ENCODE peak calls at places on chromosomes 11 and 22, in four cellular contexts. One of them, this sample, is unnamed.

GRCh38 chr11:36214976-36215687 is 74.1 kb downstream of the COMMD9 start:
- DNase-seq in CD4-positive, CD25-positive, alpha-beta regulatory T cell: no peak
- DNase-seq in mesothelial cell of epicardium: no peak
- DNase-seq in BE2C: no peak
- DNase-seq in this sample: no peak

GRCh38 chr22:28783786-28784671 is 11.5 kb downstream of the CCDC117 start:
- DNase-seq in CD4-positive, CD25-positive, alpha-beta regulatory T cell: no peak
- DNase-seq in mesothelial cell of epicardium: no peak
- DNase-seq in BE2C: no peak
- DNase-seq in this sample: no peak

GRCh38 chr11:43983221-43983795 is 40.9 kb downstream of the C11orf96 start:
- DNase-seq in CD4-positive, CD25-positive, alpha-beta regulatory T cell: no peak
- DNase-seq in mesothelial cell of epicardium: no peak
- DNase-seq in BE2C: no peak
- DNase-seq in this sample: no peak

GRCh38 chr22:32660292-32660691 is 141.2 kb upstream of the TIMP3 start:
- DNase-seq in CD4-positive, CD25-positive, alpha-beta regulatory T cell: peak; percentile 30
- DNase-seq in mesothelial cell of epicardium: peak; percentile 76
- DNase-seq in BE2C: peak; percentile 72
- DNase-seq in this sample: peak; percentile 28

GRCh38 chr22:20469110-20469855 is 26.3 kb downstream of the KLHL22 start:
- DNase-seq in CD4-positive, CD25-positive, alpha-beta regulatory T cell: no peak
- DNase-seq in mesothelial cell of epicardium: no peak
- DNase-seq in BE2C: no peak
- DNase-seq in this sample: no peak

GRCh38 chr11:35352107-35352888 is 67.1 kb downstream of the SLC1A2 start:
- DNase-seq in CD4-positive, CD25-positive, alpha-beta regulatory T cell: no peak
- DNase-seq in mesothelial cell of epicardium: no peak
- DNase-seq in BE2C: no peak
- DNase-seq in this sample: no peak

GRCh38 chr11:1304376-1304775 is 5.1 kb downstream of the TOLLIP start:
- DNase-seq in CD4-positive, CD25-positive, alpha-beta regulatory T cell: no peak
- DNase-seq in mesothelial cell of epicardium: peak; percentile 34
- DNase-seq in BE2C: no peak
- DNase-seq in this sample: no peak

GRCh38 chr11:70608568-70609314 is 210.4 kb downstream of the CTTN start:
- DNase-seq in CD4-positive, CD25-positive, alpha-beta regulatory T cell: no peak
- DNase-seq in mesothelial cell of epicardium: no peak
- DNase-seq in BE2C: no peak
- DNase-seq in this sample: no peak

GRCh38 chr11:65489061-65489705 is 9.7 kb upstream of the MALAT1 start:
- DNase-seq in CD4-positive, CD25-positive, alpha-beta regulatory T cell: no peak
- DNase-seq in mesothelial cell of epicardium: no peak
- DNase-seq in BE2C: no peak
- DNase-seq in this sample: peak; percentile 5

GRCh38 chr11:28524098-28524497 is 415.9 kb downstream of the METTL15 start:
- DNase-seq in CD4-positive, CD25-positive, alpha-beta regulatory T cell: no peak
- DNase-seq in mesothelial cell of epicardium: no peak
- DNase-seq in BE2C: no peak
- DNase-seq in this sample: no peak

GRCh38 chr11:120231963-120232362 is 8.0 kb upstream of the POU2F3 start:
- DNase-seq in CD4-positive, CD25-positive, alpha-beta regulatory T cell: no peak
- DNase-seq in mesothelial cell of epicardium: no peak
- DNase-seq in BE2C: no peak
- DNase-seq in this sample: no peak

GRCh38 chr11:120236169-120237107 is 3.5 kb upstream of the POU2F3 start:
- DNase-seq in CD4-positive, CD25-positive, alpha-beta regulatory T cell: no peak
- DNase-seq in mesothelial cell of epicardium: no peak
- DNase-seq in BE2C: no peak
- DNase-seq in this sample: no peak

GRCh38 chr22:17358394-17358793 is 10.9 kb upstream of the CECR2 start:
- DNase-seq in CD4-positive, CD25-positive, alpha-beta regulatory T cell: no peak
- DNase-seq in mesothelial cell of epicardium: no peak
- DNase-seq in BE2C: no peak
- DNase-seq in this sample: no peak

GRCh38 chr11:68038226-68038717 is 553 bp upstream of the TCIRG1 start:
- DNase-seq in CD4-positive, CD25-positive, alpha-beta regulatory T cell: no peak
- DNase-seq in mesothelial cell of epicardium: no peak
- DNase-seq in BE2C: peak; percentile 61
- DNase-seq in this sample: no peak

GRCh38 chr22:48687606-48688005 is 1140.1 kb downstream of the BRD1 start:
- DNase-seq in CD4-positive, CD25-positive, alpha-beta regulatory T cell: no peak
- DNase-seq in mesothelial cell of epicardium: no peak
- DNase-seq in BE2C: no peak
- DNase-seq in this sample: no peak

GRCh38 chr11:44923796-44924195 is 26.9 kb downstream of the TP53I11 start:
- DNase-seq in CD4-positive, CD25-positive, alpha-beta regulatory T cell: no peak
- DNase-seq in mesothelial cell of epicardium: no peak
- DNase-seq in BE2C: no peak
- DNase-seq in this sample: no peak

GRCh38 chr11:68331338-68331947 is 19.1 kb downstream of the LRP5 start:
- DNase-seq in CD4-positive, CD25-positive, alpha-beta regulatory T cell: no peak
- DNase-seq in mesothelial cell of epicardium: no peak
- DNase-seq in BE2C: peak; percentile 27
- DNase-seq in this sample: no peak

GRCh38 chr11:61967177-61967923 is at the start of gene FTH1:
- DNase-seq in CD4-positive, CD25-positive, alpha-beta regulatory T cell: peak; percentile 91
- DNase-seq in mesothelial cell of epicardium: peak; percentile 92
- DNase-seq in BE2C: peak; percentile 87
- DNase-seq in this sample: peak; percentile 95

This sample was measured in CD4-positive, alpha-beta memory T cell.